ENCODE peak calls at places on chromosomes 13 and 19, in seven cellular contexts. O, V, L, Y, C, E and H are unnamed samples.

GRCh38 chr19:2624537-2625091 is 77.9 kb downstream of the GNG7 start:
- DNase-seq in Y (no peak), L (no peak), V (no peak), E (peak), C (peak), O (peak), H (no peak)

GRCh38 chr13:78401833-78402232 is 201.5 kb downstream of the POU4F1 start:
- DNase-seq in Y (no peak), L (no peak), E (peak), O (no peak), V (no peak), C (no peak), H (no peak)

GRCh38 chr19:5534787-5535586 is 32.8 kb downstream of the TINCR start:
- DNase-seq in L (no peak), V (no peak), C (peak), O (no peak), Y (peak), E (peak), H (peak)

GRCh38 chr13:98445340-98446233 is 131.3 kb downstream of the STK24 start:
- DNase-seq in E (peak), Y (peak), V (peak), O (peak), L (peak), C (peak), H (peak)

GRCh38 chr13:90622547-90622946 is 724.9 kb upstream of the MIR17HG start:
- DNase-seq in E (no peak), L (no peak), V (no peak), Y (no peak), O (no peak), C (no peak), H (no peak)

GRCh38 chr19:19315444-19315843 is 4.9 kb downstream of the SUGP1 start:
- DNase-seq in O (no peak), Y (no peak), E (peak), L (no peak), C (no peak), V (no peak), H (no peak)

GRCh38 chr19:16371540-16371986 is 46.9 kb downstream of the KLF2 start:
- DNase-seq in C (peak), L (no peak), E (no peak), Y (no peak), V (no peak), O (no peak), H (no peak)

GRCh38 chr19:39949026-39949747 is 14.8 kb upstream of the FCGBP start:
- DNase-seq in O (no peak), Y (no peak), L (no peak), C (no peak), E (no peak), V (no peak), H (no peak)

GRCh38 chr13:111484129-111484925 is 163.9 kb downstream of the TEX29 start:
- DNase-seq in Y (no peak), L (no peak), V (no peak), O (no peak), C (no peak), E (no peak), H (no peak)

GRCh38 chr19:33497151-33497777 is 24.3 kb downstream of the PEPD start:
- DNase-seq in L (no peak), O (no peak), C (no peak), V (no peak), Y (no peak), E (no peak), H (no peak)

GRCh38 chr13:43661321-43661720 is 125.5 kb downstream of the ENOX1 start:
- DNase-seq in Y (no peak), C (no peak), E (no peak), V (no peak), L (no peak), O (no peak), H (no peak)

GRCh38 chr13:23750383-23751121 is 138.6 kb downstream of the MIPEP start:
- DNase-seq in O (no peak), E (no peak), Y (peak), V (no peak), L (no peak), C (no peak), H (no peak)

GRCh38 chr19:10911579-10912363 is 16.7 kb downstream of the YIPF2 start:
- DNase-seq in L (no peak), O (no peak), C (no peak), Y (no peak), E (no peak), V (no peak), H (no peak)

GRCh38 chr19:39388657-39389056 is 2.2 kb downstream of the PAF1 start:
- DNase-seq in L (no peak), Y (no peak), V (no peak), C (no peak), O (no peak), E (no peak), H (no peak)

GRCh38 chr13:74287672-74288169 is 153.5 kb upstream of the KLF12 start:
- DNase-seq in Y (peak), L (peak), O (no peak), V (no peak), E (peak), C (peak), H (no peak)

GRCh38 chr19:41098762-41099161 is 10.5 kb downstream of the CYP2A13 start:
- DNase-seq in E (peak), L (no peak), Y (no peak), O (no peak), C (no peak), V (no peak), H (no peak)

GRCh38 chr13:44874886-44875630 is 114.2 kb downstream of the NUFIP1 start:
- DNase-seq in Y (no peak), C (no peak), V (no peak), L (no peak), E (no peak), O (no peak), H (no peak)

GRCh38 chr13:28320884-28321574 is 173.9 kb downstream of the FLT1 start:
- DNase-seq in C (no peak), V (no peak), L (no peak), Y (peak), O (no peak), E (no peak), H (no peak)

GRCh38 chr19:11479470-11480080 is 1.3 kb downstream of the ELAVL3 start:
- DNase-seq in E (peak), C (no peak), V (no peak), O (no peak), L (peak), Y (no peak), H (no peak)

GRCh38 chr13:106072014-106072413 is 463.4 kb downstream of the EFNB2 start:
- DNase-seq in L (no peak), C (no peak), O (no peak), V (no peak), Y (no peak), E (no peak), H (no peak)

GRCh38 chr19:35513975-35514809 is 743 bp upstream of the DMKN start:
- DNase-seq in E (peak), O (no peak), Y (no peak), V (no peak), C (no peak), L (no peak), H (peak)

GRCh38 chr13:35349673-35350278 is 126.7 kb downstream of the MAB21L1 start:
- DNase-seq in L (no peak), E (no peak), Y (no peak), V (peak), O (peak), C (no peak), H (peak)

GRCh38 chr13:55244991-55245644 is 1895.6 kb upstream of the PRR20A start:
- DNase-seq in V (no peak), O (no peak), E (peak), L (peak), Y (no peak), C (no peak), H (no peak)

GRCh38 chr13:51728972-51729371 is 75.0 kb downstream of the DHRS12 start:
- DNase-seq in O (no peak), L (no peak), Y (peak), E (peak), C (no peak), V (no peak), H (no peak)

GRCh38 chr13:42968906-42969305 is 23.1 kb downstream of the EPSTI1 start:
- DNase-seq in E (peak), V (no peak), C (no peak), O (no peak), L (no peak), Y (no peak), H (no peak)

GRCh38 chr19:36009220-36009619 is 607 bp upstream of the SYNE4 start:
- DNase-seq in E (peak), O (peak), C (no peak), Y (peak), L (peak), V (no peak), H (no peak)

GRCh38 chr19:3980353-3981251 is 4.7 kb downstream of the EEF2 start:
- DNase-seq in L (no peak), E (no peak), V (no peak), Y (no peak), C (no peak), O (no peak), H (no peak)

GRCh38 chr19:58563823-58564222 is 5.4 kb upstream of the UBE2M start:
- DNase-seq in L (no peak), O (no peak), C (no peak), Y (no peak), V (no peak), E (no peak), H (no peak)
- H3K4me2 ChIP-seq in L (no peak), O (no peak), C (no peak), Y (no peak), V (no peak), E (peak), H (no peak)

GRCh38 chr19:8664671-8665057 is 33.9 kb downstream of the ACTL9 start:
- DNase-seq in Y (no peak), V (no peak), C (no peak), O (no peak), L (no peak), E (no peak), H (no peak)

GRCh38 chr19:8662263-8662662 is 31.8 kb downstream of the NFILZ start:
- DNase-seq in C (no peak), E (no peak), L (no peak), V (no peak), Y (no peak), O (no peak), H (no peak)

GRCh38 chr19:8665468-8666213 is 33.0 kb downstream of the ACTL9 start:
- DNase-seq in E (no peak), O (no peak), L (no peak), V (no peak), C (no peak), Y (no peak), H (no peak)

GRCh38 chr19:8666814-8667405 is 31.7 kb downstream of the ACTL9 start:
- DNase-seq in C (no peak), V (no peak), Y (no peak), E (no peak), O (no peak), L (no peak), H (no peak)

DNA sequence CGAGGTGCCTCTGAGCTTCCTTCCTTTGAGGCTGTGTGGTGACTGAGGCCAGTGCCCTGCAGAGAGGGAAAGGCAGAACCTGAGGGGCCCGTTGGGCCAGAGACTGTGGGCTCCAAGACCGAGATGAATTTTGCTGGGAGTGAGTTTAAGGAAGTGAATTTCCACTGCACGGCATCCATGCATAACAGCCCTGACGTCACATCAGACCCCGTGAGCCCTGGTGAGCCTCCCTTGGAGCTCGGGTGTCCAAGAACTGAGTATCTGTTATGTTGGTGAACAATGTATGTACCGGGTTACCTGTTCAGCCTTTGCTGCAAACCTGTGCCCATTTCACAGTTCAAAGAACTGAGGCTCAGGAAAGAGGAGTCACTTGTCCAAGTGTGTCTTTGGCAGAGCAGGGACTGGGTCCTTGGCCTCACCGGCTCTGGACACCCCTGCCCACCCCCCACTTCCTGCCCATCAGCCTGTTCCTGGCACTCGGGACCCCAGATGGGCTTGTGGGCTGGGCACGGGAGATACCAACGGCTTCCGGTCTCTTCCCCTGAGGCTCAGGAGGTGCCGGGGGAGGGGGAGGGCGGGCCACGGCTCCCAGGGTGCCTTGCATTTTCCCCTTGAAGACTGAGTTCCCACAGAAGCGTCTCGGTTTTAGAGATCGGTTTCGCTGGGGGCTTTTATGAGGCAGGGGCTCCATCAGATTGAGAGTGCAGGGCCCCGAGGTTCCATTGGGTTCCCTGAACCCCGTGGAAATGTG is 33.7 kb downstream of the NFILZ start:
- DNase-seq in L (no peak), C (peak), Y (no peak), O (no peak), V (no peak), E (peak), H (no peak)
- H3K4me2 ChIP-seq in L (no peak), C (peak), Y (no peak), O (no peak), V (no peak), E (no peak), H (no peak)

GRCh38 chr13:40648040-40648439 is 18.4 kb downstream of the FOXO1 start:
- DNase-seq in C (no peak), L (no peak), V (no peak), O (no peak), E (no peak), Y (no peak), H (no peak)
- H3K4me2 ChIP-seq in C (peak), L (no peak), V (no peak), O (no peak), E (peak), Y (no peak), H (no peak)

GRCh38 chr13:110455444-110455843 is 106.1 kb downstream of the RAB20 start:
- DNase-seq in E (no peak), V (no peak), C (no peak), O (no peak), L (no peak), Y (no peak), H (no peak)
- H3K4me2 ChIP-seq in E (no peak), V (peak), C (no peak), O (no peak), L (no peak), Y (no peak), H (peak)

DNA sequence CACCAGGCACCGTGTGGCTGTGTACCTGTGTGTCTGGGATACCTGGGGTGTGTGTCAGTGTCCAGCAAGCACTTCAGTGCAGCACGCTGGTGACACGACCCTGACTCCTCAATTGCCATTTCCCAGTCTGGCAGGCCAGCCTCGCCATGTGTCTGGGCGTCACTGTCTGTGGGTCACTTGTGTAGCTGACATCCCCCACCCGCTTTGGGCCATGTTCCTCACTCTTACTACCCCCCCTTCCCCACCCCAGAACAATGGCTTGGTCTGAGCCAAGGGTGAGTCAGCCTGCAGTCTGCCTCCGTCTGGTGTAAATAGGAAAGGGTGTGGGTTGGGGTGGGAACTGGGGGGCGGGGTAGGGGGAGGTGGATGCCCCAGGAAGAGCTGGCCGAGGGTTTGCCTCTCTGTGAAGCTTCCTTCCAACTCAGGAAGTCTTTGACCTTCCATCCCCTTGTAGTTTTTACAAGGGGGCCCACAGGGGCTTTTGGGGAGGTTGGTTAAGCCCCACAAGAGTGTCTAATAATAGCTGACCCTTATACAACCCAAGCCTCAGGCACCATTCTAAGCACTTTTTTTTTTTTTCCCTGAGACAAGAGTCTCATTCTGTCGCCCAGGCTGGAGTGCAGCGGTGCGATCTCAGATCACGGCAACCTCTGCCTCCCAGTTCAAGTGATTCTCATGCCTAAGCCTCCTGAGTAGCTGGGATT is 17.6 kb downstream of the NOVA2 start:
- DNase-seq in L (no peak), E (no peak), Y (peak), O (no peak), V (peak), C (no peak), H (peak)
- H3K4me2 ChIP-seq in L (no peak), E (no peak), Y (no peak), O (peak), V (peak), C (no peak), H (peak)